ENCODE peak calls at places on chromosomes 2 and 18, in five cellular contexts. One of them, this sample, is unnamed.

GRCh38 chr2:150282821-150283309 is 204.6 kb downstream of the RND3 start:
- DNase-seq in H9: no peak
- DNase-seq in H1: no peak
- DNase-seq in neuronal stem cell: no peak
- DNase-seq in trophoblast cell: peak
- DNase-seq in this sample: peak

GRCh38 chr2:46942143-46942526 is 26.5 kb upstream of the MCFD2 start:
- DNase-seq in H9: no peak
- DNase-seq in H1: no peak
- DNase-seq in neuronal stem cell: no peak
- DNase-seq in trophoblast cell: peak
- DNase-seq in this sample: peak

GRCh38 chr2:147888665-147889064 is 43.8 kb downstream of the ACVR2A start:
- DNase-seq in H9: no peak
- DNase-seq in H1: no peak
- DNase-seq in neuronal stem cell: no peak
- DNase-seq in trophoblast cell: no peak
- DNase-seq in this sample: no peak

GRCh38 chr2:239589270-239589825 is 188.5 kb upstream of the HDAC4 start:
- DNase-seq in H9: no peak
- DNase-seq in H1: no peak
- DNase-seq in neuronal stem cell: no peak
- DNase-seq in trophoblast cell: no peak
- DNase-seq in this sample: no peak

GRCh38 chr2:241842067-241842415 is 16.7 kb downstream of the PDCD1 start:
- DNase-seq in H9: no peak
- DNase-seq in H1: no peak
- DNase-seq in neuronal stem cell: no peak
- DNase-seq in trophoblast cell: peak
- DNase-seq in this sample: no peak

GRCh38 chr18:7898181-7898580 is 331.1 kb downstream of the PTPRM start:
- DNase-seq in H9: no peak
- DNase-seq in H1: no peak
- DNase-seq in neuronal stem cell: no peak
- DNase-seq in trophoblast cell: no peak
- DNase-seq in this sample: peak

GRCh38 chr2:196160101-196160500 is 11.3 kb downstream of the STK17B start:
- DNase-seq in H9: peak
- DNase-seq in H1: no peak
- DNase-seq in neuronal stem cell: no peak
- DNase-seq in trophoblast cell: peak
- DNase-seq in this sample: peak

GRCh38 chr2:27687232-27687631 is 23.5 kb downstream of the SLC4A1AP start:
- DNase-seq in H9: no peak
- DNase-seq in H1: no peak
- DNase-seq in neuronal stem cell: no peak
- DNase-seq in trophoblast cell: no peak
- DNase-seq in this sample: no peak

GRCh38 chr2:68839260-68839833 is 31.9 kb downstream of the BMP10 start:
- DNase-seq in H9: no peak
- DNase-seq in H1: peak
- DNase-seq in neuronal stem cell: no peak
- DNase-seq in trophoblast cell: peak
- DNase-seq in this sample: no peak

GRCh38 chr2:76641506-76641905 is 880.7 kb downstream of the LRRTM4 start:
- DNase-seq in H9: no peak
- DNase-seq in H1: no peak
- DNase-seq in neuronal stem cell: no peak
- DNase-seq in trophoblast cell: no peak
- DNase-seq in this sample: no peak
- H2BK12ac ChIP-seq in H9: no peak
- H2BK12ac ChIP-seq in H1: no peak
- H2BK12ac ChIP-seq in neuronal stem cell: no peak
- H2BK12ac ChIP-seq in trophoblast cell: no peak
- H2BK12ac ChIP-seq in this sample: no peak

GRCh38 chr2:53486185-53486584 is 281.4 kb upstream of the CHAC2 start:
- DNase-seq in H9: no peak
- DNase-seq in H1: no peak
- DNase-seq in neuronal stem cell: no peak
- DNase-seq in trophoblast cell: no peak
- DNase-seq in this sample: no peak

DNA sequence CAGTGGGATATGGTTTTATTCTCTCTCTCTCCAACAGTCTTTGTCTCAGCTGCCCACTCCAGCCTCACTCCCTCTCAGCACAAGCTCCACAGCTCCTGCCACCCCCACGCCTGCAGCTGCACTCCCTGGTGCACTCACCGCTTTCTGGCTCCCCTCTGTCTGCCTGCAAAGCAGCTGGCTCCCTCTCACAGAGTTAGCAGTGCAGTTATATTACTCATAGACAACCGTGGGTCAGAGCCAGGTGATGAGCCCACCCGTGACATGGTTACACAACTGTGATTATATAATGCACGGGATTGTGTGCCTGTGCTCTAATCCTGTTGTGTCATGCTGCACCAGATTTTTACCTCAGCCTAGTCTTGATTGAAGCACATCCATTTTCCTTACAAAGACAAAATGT is 276.9 kb upstream of the CHAC2 start:
- DNase-seq in H9: no peak
- DNase-seq in H1: no peak
- DNase-seq in neuronal stem cell: no peak
- DNase-seq in trophoblast cell: no peak
- DNase-seq in this sample: peak
- H3K23ac ChIP-seq in H9: no peak
- H3K23ac ChIP-seq in H1: no peak
- H3K23ac ChIP-seq in neuronal stem cell: no peak
- H3K23ac ChIP-seq in trophoblast cell: no peak
- H3K23ac ChIP-seq in this sample: no peak

GRCh38 chr18:47992903-47993302 is 62.4 kb upstream of the SMAD2 start:
- DNase-seq in H9: no peak
- DNase-seq in H1: no peak
- DNase-seq in neuronal stem cell: no peak
- DNase-seq in trophoblast cell: no peak
- DNase-seq in this sample: no peak
- H2BK12ac ChIP-seq in H9: no peak
- H2BK12ac ChIP-seq in H1: no peak
- H2BK12ac ChIP-seq in neuronal stem cell: peak
- H2BK12ac ChIP-seq in trophoblast cell: no peak
- H2BK12ac ChIP-seq in this sample: no peak

GRCh38 chr2:9313443-9313842 is 106.8 kb downstream of the ASAP2 start:
- DNase-seq in H9: no peak
- DNase-seq in H1: no peak
- DNase-seq in neuronal stem cell: no peak
- DNase-seq in trophoblast cell: no peak
- DNase-seq in this sample: no peak

GRCh38 chr2:9310390-9310789 is 103.8 kb downstream of the ASAP2 start:
- DNase-seq in H9: no peak
- DNase-seq in H1: no peak
- DNase-seq in neuronal stem cell: no peak
- DNase-seq in trophoblast cell: peak
- DNase-seq in this sample: peak

GRCh38 chr2:9312591-9312990 is 106.0 kb downstream of the ASAP2 start:
- DNase-seq in H9: no peak
- DNase-seq in H1: no peak
- DNase-seq in neuronal stem cell: no peak
- DNase-seq in trophoblast cell: no peak
- DNase-seq in this sample: peak

GRCh38 chr2:9310827-9311226 is 104.2 kb downstream of the ASAP2 start:
- DNase-seq in H9: no peak
- DNase-seq in H1: no peak
- DNase-seq in neuronal stem cell: no peak
- DNase-seq in trophoblast cell: no peak
- DNase-seq in this sample: peak

GRCh38 chr2:9311488-9311887 is 104.9 kb downstream of the ASAP2 start:
- DNase-seq in H9: no peak
- DNase-seq in H1: no peak
- DNase-seq in neuronal stem cell: no peak
- DNase-seq in trophoblast cell: peak
- DNase-seq in this sample: peak
- H3K23ac ChIP-seq in H9: no peak
- H3K23ac ChIP-seq in H1: no peak
- H3K23ac ChIP-seq in neuronal stem cell: no peak
- H3K23ac ChIP-seq in trophoblast cell: no peak
- H3K23ac ChIP-seq in this sample: no peak

GRCh38 chr2:60230037-60230436 is 323.4 kb downstream of the BCL11A start:
- DNase-seq in H9: no peak
- DNase-seq in H1: no peak
- DNase-seq in neuronal stem cell: no peak
- DNase-seq in trophoblast cell: no peak
- DNase-seq in this sample: no peak
- H2BK12ac ChIP-seq in H9: no peak
- H2BK12ac ChIP-seq in H1: no peak
- H2BK12ac ChIP-seq in neuronal stem cell: no peak
- H2BK12ac ChIP-seq in trophoblast cell: no peak
- H2BK12ac ChIP-seq in this sample: no peak

GRCh38 chr2:37773354-37773753 is 101.9 kb upstream of the CDC42EP3 start:
- DNase-seq in H9: no peak
- DNase-seq in H1: no peak
- DNase-seq in neuronal stem cell: no peak
- DNase-seq in trophoblast cell: no peak
- DNase-seq in this sample: no peak

GRCh38 chr2:37776487-37776886 is 105.0 kb upstream of the CDC42EP3 start:
- DNase-seq in H9: no peak
- DNase-seq in H1: no peak
- DNase-seq in neuronal stem cell: no peak
- DNase-seq in trophoblast cell: peak
- DNase-seq in this sample: peak

GRCh38 chr2:37775908-37776250 is 104.4 kb upstream of the CDC42EP3 start:
- DNase-seq in H9: no peak
- DNase-seq in H1: no peak
- DNase-seq in neuronal stem cell: no peak
- DNase-seq in trophoblast cell: peak
- DNase-seq in this sample: peak

GRCh38 chr2:37771600-37772088 is 100.2 kb upstream of the CDC42EP3 start:
- DNase-seq in H9: no peak
- DNase-seq in H1: no peak
- DNase-seq in neuronal stem cell: no peak
- DNase-seq in trophoblast cell: peak
- DNase-seq in this sample: peak

GRCh38 chr2:37774976-37775907 is 103.8 kb upstream of the CDC42EP3 start:
- DNase-seq in H9: no peak
- DNase-seq in H1: no peak
- DNase-seq in neuronal stem cell: no peak
- DNase-seq in trophoblast cell: peak
- DNase-seq in this sample: no peak
- H3K23ac ChIP-seq in H9: no peak
- H3K23ac ChIP-seq in H1: no peak
- H3K23ac ChIP-seq in neuronal stem cell: no peak
- H3K23ac ChIP-seq in trophoblast cell: no peak
- H3K23ac ChIP-seq in this sample: no peak

DNA sequence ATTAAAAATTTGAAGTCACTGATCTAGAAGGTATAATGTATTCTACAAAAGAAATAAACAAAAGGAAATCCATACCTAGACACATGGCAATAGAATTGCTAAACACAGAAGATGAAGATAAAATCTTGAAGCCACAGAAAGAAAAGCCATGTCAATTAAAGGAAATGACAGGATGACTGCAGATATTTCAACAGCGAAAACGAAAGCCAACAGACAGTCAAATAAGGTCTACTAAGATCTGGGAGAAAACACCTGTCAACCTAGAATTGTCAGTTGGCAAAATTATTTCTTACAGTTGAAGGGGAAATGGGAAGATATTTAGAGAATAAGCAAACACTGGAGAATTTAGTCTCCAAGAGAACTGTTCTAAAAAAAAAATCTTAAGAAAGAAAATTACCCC is 39.2 kb downstream of the NETO1 start:
- DNase-seq in H9: no peak
- DNase-seq in H1: no peak
- DNase-seq in neuronal stem cell: no peak
- DNase-seq in trophoblast cell: no peak
- DNase-seq in this sample: no peak
- H2BK12ac ChIP-seq in H9: no peak
- H2BK12ac ChIP-seq in H1: no peak
- H2BK12ac ChIP-seq in neuronal stem cell: no peak
- H2BK12ac ChIP-seq in trophoblast cell: no peak
- H2BK12ac ChIP-seq in this sample: no peak

GRCh38 chr2:170926743-170927297 is 2.2 kb upstream of the GORASP2 start:
- DNase-seq in H9: no peak
- DNase-seq in H1: no peak
- DNase-seq in neuronal stem cell: no peak
- DNase-seq in trophoblast cell: no peak
- DNase-seq in this sample: no peak

GRCh38 chr2:170929686-170930050 is 615 bp downstream of the GORASP2 start:
- DNase-seq in H9: peak
- DNase-seq in H1: peak
- DNase-seq in neuronal stem cell: peak
- DNase-seq in trophoblast cell: peak
- DNase-seq in this sample: peak

GRCh38 chr2:170928036-170928823 is 823 bp upstream of the GORASP2 start:
- DNase-seq in H9: peak
- DNase-seq in H1: no peak
- DNase-seq in neuronal stem cell: no peak
- DNase-seq in trophoblast cell: peak
- DNase-seq in this sample: no peak

GRCh38 chr2:170930132-170931109 is 1.4 kb downstream of the GORASP2 start:
- DNase-seq in H9: no peak
- DNase-seq in H1: no peak
- DNase-seq in neuronal stem cell: no peak
- DNase-seq in trophoblast cell: peak
- DNase-seq in this sample: peak

GRCh38 chr2:170928824-170929685 is at the start of gene GORASP2:
- DNase-seq in H9: peak
- DNase-seq in H1: peak
- DNase-seq in neuronal stem cell: peak
- DNase-seq in trophoblast cell: peak
- DNase-seq in this sample: peak
- H3K23ac ChIP-seq in H9: no peak
- H3K23ac ChIP-seq in H1: no peak
- H3K23ac ChIP-seq in neuronal stem cell: peak
- H3K23ac ChIP-seq in trophoblast cell: no peak
- H3K23ac ChIP-seq in this sample: peak

GRCh38 chr2:98903064-98903355 is 33.0 kb downstream of the CRACDL start:
- DNase-seq in H9: peak
- DNase-seq in H1: peak
- DNase-seq in neuronal stem cell: no peak
- DNase-seq in trophoblast cell: no peak
- DNase-seq in this sample: no peak

GRCh38 chr2:98901291-98901690 is 34.7 kb downstream of the CRACDL start:
- DNase-seq in H9: no peak
- DNase-seq in H1: peak
- DNase-seq in neuronal stem cell: no peak
- DNase-seq in trophoblast cell: no peak
- DNase-seq in this sample: no peak

GRCh38 chr2:98901702-98902101 is 34.3 kb downstream of the CRACDL start:
- DNase-seq in H9: no peak
- DNase-seq in H1: peak
- DNase-seq in neuronal stem cell: no peak
- DNase-seq in trophoblast cell: no peak
- DNase-seq in this sample: no peak

GRCh38 chr2:98903767-98904485 is 32.1 kb downstream of the CRACDL start:
- DNase-seq in H9: peak
- DNase-seq in H1: peak
- DNase-seq in neuronal stem cell: no peak
- DNase-seq in trophoblast cell: no peak
- DNase-seq in this sample: no peak

GRCh38 chr2:98902209-98903063 is 33.6 kb downstream of the CRACDL start:
- DNase-seq in H9: peak
- DNase-seq in H1: peak
- DNase-seq in neuronal stem cell: no peak
- DNase-seq in trophoblast cell: no peak
- DNase-seq in this sample: no peak
- H2BK12ac ChIP-seq in H9: no peak
- H2BK12ac ChIP-seq in H1: no peak
- H2BK12ac ChIP-seq in neuronal stem cell: no peak
- H2BK12ac ChIP-seq in trophoblast cell: no peak
- H2BK12ac ChIP-seq in this sample: no peak

GRCh38 chr18:5295981-5296705 is 617 bp upstream of the ZBTB14 start:
- DNase-seq in H9: peak
- DNase-seq in H1: peak
- DNase-seq in neuronal stem cell: peak
- DNase-seq in trophoblast cell: peak
- DNase-seq in this sample: peak
- H3K23ac ChIP-seq in H9: no peak
- H3K23ac ChIP-seq in H1: no peak
- H3K23ac ChIP-seq in neuronal stem cell: peak
- H3K23ac ChIP-seq in trophoblast cell: no peak
- H3K23ac ChIP-seq in this sample: no peak